ENCODE peak calls at places on chromosomes 3 and 15, in six cellular contexts. V is lower lobe of right lung, D is MM.1S, I is adipocyte, G is iPS DF 6.9, Y is ascending aorta. N is an unnamed sample. For H3K4me1 and H3K27me3, the result is how much of the 10 kb centered on the place peaks cover.

GRCh38 chr15:99511529-99511864 is 54.3 kb upstream of the MEF2A start:
- DNase-seq in V (no peak), D (no peak), I (peak), G (no peak), Y (no peak), N (no peak)

GRCh38 chr3:63029326-63029725 is 154.1 kb upstream of the CADPS start:
- DNase-seq in V (no peak), D (no peak), I (no peak), G (no peak), Y (no peak), N (no peak)

GRCh38 chr3:152206243-152206642 is 62.5 kb upstream of the MBNL1 start:
- DNase-seq in V (no peak), D (no peak), I (no peak), G (no peak), Y (no peak), N (no peak)

GRCh38 chr15:79248183-79248582 is 34.3 kb upstream of the ANKRD34C start:
- DNase-seq in V (no peak), D (no peak), I (no peak), G (no peak), Y (no peak), N (no peak)

GRCh38 chr3:193674714-193675113 is 81.7 kb downstream of the OPA1 start:
- DNase-seq in V (no peak), D (no peak), I (no peak), G (no peak), Y (no peak), N (no peak)

GRCh38 chr3:86914651-86915050 is 76.3 kb downstream of the VGLL3 start:
- DNase-seq in V (no peak), D (no peak), I (no peak), G (no peak), Y (no peak), N (no peak)

GRCh38 chr3:45106874-45107273 is 39.3 kb downstream of the CDCP1 start:
- DNase-seq in V (no peak), D (no peak), I (no peak), G (no peak), Y (no peak), N (no peak)

GRCh38 chr3:78941587-78941986 is 826.2 kb downstream of the ROBO1 start:
- DNase-seq in V (no peak), D (no peak), I (peak), G (no peak), Y (no peak), N (no peak)

GRCh38 chr15:83292317-83292716 is 7.9 kb upstream of the BNC1 start:
- DNase-seq in V (no peak), D (no peak), I (no peak), G (no peak), Y (no peak), N (no peak)

GRCh38 chr15:67885848-67886247 is 46.0 kb upstream of the RNU6-1 start:
- DNase-seq in V (no peak), D (no peak), I (no peak), G (no peak), Y (no peak), N (no peak)

GRCh38 chr15:72315706-72316370 is 4.1 kb downstream of the CELF6 start:
- DNase-seq in V (no peak), D (no peak), I (no peak), G (no peak), Y (no peak), N (no peak)

GRCh38 chr15:45704329-45705249 is 69.8 kb downstream of the SQOR start:
- DNase-seq in V (no peak), D (no peak), I (peak), G (peak), Y (no peak), N (no peak)

GRCh38 chr3:16239082-16239770 is 25.5 kb downstream of the DPH3 start:
- DNase-seq in V (no peak), D (no peak), I (no peak), G (no peak), Y (no peak), N (no peak)

GRCh38 chr15:54564142-54564541 is 585.9 kb downstream of the UNC13C start:
- DNase-seq in V (no peak), D (no peak), I (no peak), G (no peak), Y (no peak), N (no peak)

GRCh38 chr3:66312039-66312438 is 91.2 kb downstream of the SLC25A26 start:
- DNase-seq in V (no peak), D (no peak), I (no peak), G (no peak), Y (no peak), N (no peak)

GRCh38 chr15:55110446-55110845 is 86.3 kb downstream of the RSL24D1 start:
- DNase-seq in V (no peak), D (peak), I (no peak), G (no peak), Y (no peak), N (no peak)

GRCh38 chr15:33119865-33120264 is 74.6 kb downstream of the FMN1 start:
- DNase-seq in V (no peak), D (no peak), I (no peak), G (no peak), Y (no peak), N (no peak)

GRCh38 chr3:120459196-120459595 is 8.4 kb upstream of the FSTL1 start:
- DNase-seq in V (no peak), D (no peak), I (no peak), G (no peak), Y (no peak), N (no peak)

GRCh38 chr3:8845641-8846040 is 76.2 kb upstream of the OXTR start:
- DNase-seq in V (no peak), D (no peak), I (peak), G (no peak), Y (no peak), N (no peak)

GRCh38 chr3:132726341-132726823 is 4.2 kb upstream of the NPHP3 start:
- DNase-seq in V (no peak), D (peak), I (peak), G (no peak), Y (no peak), N (no peak)

GRCh38 chr3:32813180-32813579 is 4.6 kb upstream of the TRIM71 start:
- DNase-seq in V (no peak), D (no peak), I (no peak), G (no peak), Y (no peak), N (no peak)

GRCh38 chr15:87369269-87369668 is 887.3 kb downstream of the NTRK3 start:
- DNase-seq in V (no peak), D (no peak), I (peak), G (no peak), Y (no peak), N (no peak)
- H3K4me1 ChIP-seq in V (under half), D (under half), I (under half), G (under half), Y (under half), N (under half)

GRCh38 chr3:98901032-98901464 is 447 bp downstream of the DCBLD2 start:
- DNase-seq in V (peak), D (peak), I (peak), G (no peak), Y (peak), N (peak)

GRCh38 chr3:98900265-98901031 is 1.0 kb downstream of the DCBLD2 start:
- DNase-seq in V (no peak), D (no peak), I (no peak), G (no peak), Y (no peak), N (no peak)

GRCh38 chr3:98902341-98902740 is 846 bp upstream of the DCBLD2 start:
- DNase-seq in V (no peak), D (no peak), I (no peak), G (no peak), Y (no peak), N (no peak)

GRCh38 chr3:98903099-98903498 is 1.6 kb upstream of the DCBLD2 start:
- DNase-seq in V (no peak), D (no peak), I (no peak), G (no peak), Y (no peak), N (no peak)

GRCh38 chr3:98901465-98902174 is at the start of gene DCBLD2:
- DNase-seq in V (peak), D (peak), I (peak), G (peak), Y (peak), N (peak)
- H3K27me3 ChIP-seq in V (under half), D (under half), I (under half), G (under half), Y (under half), N (under half)

GRCh38 chr3:188108703-188109412 is 45.1 kb upstream of the LPP start:
- DNase-seq in V (no peak), D (no peak), I (no peak), G (no peak), Y (no peak), N (no peak)
- H3K4me1 ChIP-seq in V (under half), D (under half), I (under half), G (under half), Y (under half), N (under half)

GRCh38 chr15:88610756-88611231 is 10.3 kb upstream of the AEN start:
- DNase-seq in V (no peak), D (no peak), I (no peak), G (no peak), Y (no peak), N (no peak)

GRCh38 chr15:88605507-88606436 is 15.4 kb upstream of the AEN start:
- DNase-seq in V (no peak), D (peak), I (peak), G (no peak), Y (no peak), N (peak)

GRCh38 chr15:88609344-88609743 is 11.8 kb upstream of the AEN start:
- DNase-seq in V (no peak), D (no peak), I (no peak), G (no peak), Y (no peak), N (no peak)

GRCh38 chr15:88606437-88606794 is 14.7 kb upstream of the AEN start:
- DNase-seq in V (no peak), D (no peak), I (no peak), G (no peak), Y (no peak), N (no peak)

DNA sequence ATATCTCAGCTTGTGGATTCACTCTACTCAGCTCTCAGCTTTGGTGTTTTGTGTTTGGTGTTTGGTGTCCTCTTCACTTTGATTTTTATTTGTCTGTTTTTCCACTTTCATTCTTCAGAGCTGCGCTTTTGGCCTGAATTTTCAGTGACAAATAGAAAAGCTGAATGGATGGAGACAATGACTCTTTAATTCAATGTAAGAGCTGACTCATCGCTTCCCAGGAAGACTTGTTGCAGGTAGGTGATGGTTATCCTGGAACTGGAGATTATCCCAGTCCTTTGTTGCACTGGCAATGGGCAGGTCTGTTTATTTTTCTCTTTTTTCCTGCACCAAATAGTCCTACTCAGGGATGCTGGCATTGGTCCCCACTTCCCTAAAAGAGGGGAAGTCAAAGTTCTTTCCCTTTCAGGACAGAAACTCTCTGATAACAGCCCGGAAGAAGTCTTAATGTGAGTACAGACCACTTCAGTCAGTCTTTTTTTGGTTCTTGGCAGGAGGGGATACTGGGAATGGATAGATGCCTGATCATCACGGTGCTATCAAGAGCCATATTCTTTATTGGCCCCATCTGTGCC is 12.4 kb upstream of the AEN start:
- DNase-seq in V (no peak), D (no peak), I (no peak), G (no peak), Y (no peak), N (no peak)
- H3K27me3 ChIP-seq in V (under half), D (under half), I (half or more), G (under half), Y (under half), N (half or more)

GRCh38 chr3:4997946-4998345 is 18.7 kb downstream of the BHLHE40 start:
- DNase-seq in V (no peak), D (no peak), I (no peak), G (no peak), Y (peak), N (no peak)

GRCh38 chr3:4994823-4995499 is 15.7 kb downstream of the BHLHE40 start:
- DNase-seq in V (no peak), D (no peak), I (peak), G (no peak), Y (peak), N (peak)

GRCh38 chr3:4996771-4997291 is 17.6 kb downstream of the BHLHE40 start:
- DNase-seq in V (no peak), D (no peak), I (no peak), G (no peak), Y (no peak), N (no peak)

GRCh38 chr3:4995500-4996053 is 16.3 kb downstream of the BHLHE40 start:
- DNase-seq in V (no peak), D (no peak), I (no peak), G (no peak), Y (peak), N (no peak)

DNA sequence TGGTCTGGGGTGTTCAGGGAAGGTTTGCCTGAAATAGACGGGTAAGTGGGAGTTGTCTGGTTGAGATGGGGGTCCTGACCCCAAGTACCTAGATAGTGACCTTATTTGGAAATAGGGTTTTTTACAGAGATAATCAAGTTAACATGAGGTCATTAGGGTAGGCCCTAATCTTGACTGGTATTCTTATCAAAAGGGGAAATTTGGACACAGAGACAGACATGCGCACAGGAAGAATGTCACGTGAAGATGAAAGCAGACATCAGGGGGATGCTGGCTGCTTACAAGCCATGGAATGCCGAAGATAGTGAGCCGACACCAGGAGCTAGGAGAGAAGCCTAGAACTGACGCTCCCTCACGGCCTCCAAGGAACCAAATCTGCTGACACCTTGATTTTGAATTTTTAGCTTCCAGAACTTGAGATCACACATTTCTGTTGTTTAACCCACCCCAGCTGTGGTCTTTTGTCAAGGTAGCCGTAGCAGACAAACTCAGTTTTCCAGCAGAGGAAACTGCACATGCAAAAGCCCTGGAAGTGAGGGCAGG is 17.1 kb downstream of the BHLHE40 start:
- DNase-seq in V (no peak), D (no peak), I (no peak), G (no peak), Y (peak), N (no peak)
- H3K4me1 ChIP-seq in V (under half), D (under half), I (under half), G (under half), Y (under half), N (under half)

DNA sequence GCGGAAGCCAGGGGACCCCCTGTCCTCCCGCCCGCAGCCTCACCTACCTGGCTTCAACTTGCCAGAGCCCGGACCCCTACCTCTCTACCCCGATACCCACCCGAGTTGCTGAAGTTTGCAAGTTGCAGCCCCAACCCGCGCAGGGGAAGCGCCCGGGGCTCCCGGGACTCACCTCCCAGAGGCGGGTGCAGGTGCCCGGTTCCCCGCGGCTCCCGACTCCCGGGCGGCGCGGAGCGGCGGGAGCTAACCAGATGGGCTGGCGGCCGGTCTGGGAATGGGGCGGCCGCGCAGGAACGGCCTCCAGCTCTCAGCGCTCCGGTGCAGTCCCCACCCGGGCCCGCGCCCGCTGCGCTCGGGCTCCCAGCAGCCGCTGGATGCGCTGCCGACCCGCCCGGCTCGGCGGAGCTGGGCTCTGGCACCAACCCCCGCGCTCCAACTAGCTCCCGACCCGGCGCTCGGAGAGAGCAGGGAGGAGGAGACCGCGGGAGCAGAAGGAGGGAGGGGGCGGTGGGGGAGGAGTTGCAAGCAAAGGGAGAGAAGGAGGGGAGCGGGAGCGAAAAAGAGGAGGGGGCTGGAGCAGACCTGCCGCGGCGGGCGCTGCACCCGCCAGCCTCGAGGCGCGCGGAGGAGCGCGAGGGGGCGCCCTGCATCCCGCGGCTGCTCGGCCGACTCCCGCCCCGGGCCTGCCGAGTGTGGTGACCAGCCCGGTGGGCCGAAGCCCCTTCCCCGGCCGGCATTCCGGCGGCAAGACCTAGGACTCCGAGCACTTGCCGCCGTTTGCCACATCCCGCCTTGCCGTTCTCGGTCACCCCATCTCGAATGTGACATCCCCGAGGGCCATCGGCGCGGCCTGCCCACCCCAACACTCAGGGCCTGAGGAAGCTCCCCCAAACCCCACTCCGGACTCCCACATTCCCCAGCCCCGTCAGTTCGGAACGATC is at the start of gene SEMA5B:
- DNase-seq in V (peak), D (peak), I (peak), G (no peak), Y (peak), N (peak)
- H3K27me3 ChIP-seq in V (under half), D (under half), I (half or more), G (under half), Y (under half), N (under half)

GRCh38 chr3:105824129-105824528 is 44.7 kb downstream of the CBLB start:
- DNase-seq in V (no peak), D (no peak), I (no peak), G (no peak), Y (no peak), N (no peak)
- H3K4me1 ChIP-seq in V (under half), D (under half), I (half or more), G (under half), Y (under half), N (half or more)

DNA sequence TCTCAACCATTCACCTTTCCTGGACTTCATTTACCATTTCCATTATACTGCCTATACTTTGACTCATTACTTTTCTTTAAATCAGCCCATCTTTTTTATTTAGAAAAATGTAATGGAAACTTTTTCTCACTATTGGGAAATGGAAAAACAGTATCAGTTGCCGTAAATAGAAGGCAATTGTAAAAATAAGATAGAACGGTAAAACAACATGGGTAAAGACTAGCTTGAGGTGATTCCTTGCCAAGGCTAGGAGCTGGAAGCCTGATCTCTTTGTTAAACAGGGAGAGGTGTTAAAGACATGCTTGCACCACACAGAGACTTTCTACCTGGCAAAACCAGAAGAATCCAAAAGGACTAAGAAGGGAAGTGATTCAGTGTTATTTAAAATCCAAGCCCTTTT is 5.9 kb downstream of the FGD5 start:
- DNase-seq in V (no peak), D (no peak), I (no peak), G (no peak), Y (no peak), N (no peak)
- H3K27me3 ChIP-seq in V (under half), D (half or more), I (under half), G (under half), Y (under half), N (half or more)

N was measured in left ventricle myocardium inferior.